ENCODE peak calls at places on chromosome X, in nine cellular contexts. A is NT2/D1, C is body of pancreas, H is cardiac muscle cell, L is uterus, P is adrenal gland, Q is esophagus muscularis mucosa, F is neuronal stem cell, I is neural progenitor cell. R is an unnamed sample.

GRCh38 chrX:106404512-106404911 is 207.3 kb upstream of the RADX start:
- DNase-seq in L (no peak), A (no peak), H (no peak), P (no peak), I (no peak), F (no peak), C (no peak), Q (no peak), R (peak; percentile 5)

GRCh38 chrX:147923605-147924004 is 11.9 kb downstream of the FMR1 start:
- DNase-seq in H (no peak), Q (no peak), P (no peak), F (no peak), I (no peak), C (no peak), L (no peak), A (no peak), R (no peak)

GRCh38 chrX:96102997-96103396 is 581.6 kb upstream of the DIAPH2 start:
- DNase-seq in A (no peak), F (no peak), C (no peak), L (no peak), P (no peak), I (no peak), H (no peak), Q (no peak), R (no peak)

GRCh38 chrX:153301746-153302145 is 19.8 kb downstream of the PNMA6F start:
- DNase-seq in H (no peak), Q (no peak), A (no peak), C (no peak), I (no peak), F (no peak), L (no peak), P (no peak), R (no peak)

GRCh38 chrX:6735235-6735634 is 200.3 kb upstream of the VCX3A start:
- DNase-seq in Q (no peak), I (no peak), A (no peak), F (no peak), L (no peak), P (no peak), H (no peak), C (no peak), R (no peak)

GRCh38 chrX:115030635-115031034 is 13.2 kb upstream of the IL13RA2 start:
- DNase-seq in A (no peak), H (no peak), L (no peak), F (no peak), C (no peak), I (no peak), P (no peak), Q (no peak), R (peak; percentile 51)

GRCh38 chrX:151416521-151417048 is 19.6 kb downstream of the VMA21 start:
- DNase-seq in A (no peak), P (no peak), I (no peak), Q (no peak), H (no peak), L (no peak), F (no peak), C (no peak), R (no peak)

GRCh38 chrX:51837926-51838325 is 55.5 kb upstream of the MAGED1 start:
- DNase-seq in L (peak; percentile 41), H (peak; percentile 69), A (no peak), P (peak; percentile 65), I (no peak), Q (peak; percentile 87), F (no peak), C (peak; percentile 32), R (peak; percentile 27)

GRCh38 chrX:141879616-141880015 is 24.1 kb upstream of the MAGEC1 start:
- DNase-seq in F (no peak), A (no peak), L (no peak), P (no peak), Q (no peak), C (peak; percentile 7), H (no peak), I (no peak), R (no peak)

GRCh38 chrX:27619975-27620374 is 29.8 kb downstream of the DCAF8L2 start:
- DNase-seq in C (no peak), F (no peak), I (peak; percentile 21), P (no peak), A (no peak), L (no peak), Q (no peak), H (peak; percentile 46), R (peak; percentile 1)

GRCh38 chrX:115898382-115899001 is 272.1 kb upstream of the AGTR2 start:
- DNase-seq in C (no peak), P (peak; percentile 50), H (no peak), Q (no peak), I (peak; percentile 55), A (peak; percentile 35), F (no peak), L (peak; percentile 53), R (peak; percentile 70)

GRCh38 chrX:38701073-38701472 is 100.2 kb upstream of the MID1IP1 start:
- DNase-seq in L (no peak), H (peak; percentile 28), I (no peak), P (no peak), Q (no peak), C (no peak), A (peak; percentile 13), F (no peak), R (no peak)

GRCh38 chrX:357693-358471 is 28.8 kb downstream of the PPP2R3B start:
- DNase-seq in P (no peak), C (no peak), Q (no peak), A (no peak), H (peak; percentile 42), F (no peak), I (no peak), L (no peak), R (no peak)

GRCh38 chrX:130716822-130717405 is 186.1 kb downstream of the ENOX2 start:
- DNase-seq in C (no peak), Q (no peak), A (no peak), F (no peak), L (no peak), I (no peak), P (no peak), H (peak; percentile 59), R (peak; percentile 8)

GRCh38 chrX:130714665-130715064 is 188.3 kb downstream of the ENOX2 start:
- DNase-seq in C (no peak), H (no peak), Q (no peak), L (no peak), P (no peak), F (no peak), I (no peak), A (no peak), R (no peak)

GRCh38 chrX:130715299-130715698 is 187.7 kb downstream of the ENOX2 start:
- DNase-seq in C (no peak), F (no peak), I (no peak), P (no peak), L (no peak), A (no peak), Q (no peak), H (peak; percentile 63), R (no peak)

GRCh38 chrX:130718137-130718536 is 184.9 kb downstream of the ENOX2 start:
- DNase-seq in L (no peak), H (no peak), A (no peak), Q (no peak), C (no peak), I (no peak), F (no peak), P (no peak), R (no peak)

GRCh38 chrX:130719399-130719798 is 183.6 kb downstream of the ENOX2 start:
- DNase-seq in Q (no peak), P (no peak), C (no peak), H (no peak), F (no peak), L (no peak), I (peak; percentile 31), A (no peak), R (no peak)
- H3K27me3 ChIP-seq in Q (no peaks in the 10 kb centered on the region), P (no peaks in the 10 kb centered on the region), C (no peaks in the 10 kb centered on the region), H (no peaks in the 10 kb centered on the region), F (no peaks in the 10 kb centered on the region), L (no peaks in the 10 kb centered on the region), I (no peaks in the 10 kb centered on the region), A (no peaks in the 10 kb centered on the region), R (no peaks in the 10 kb centered on the region)

DNA sequence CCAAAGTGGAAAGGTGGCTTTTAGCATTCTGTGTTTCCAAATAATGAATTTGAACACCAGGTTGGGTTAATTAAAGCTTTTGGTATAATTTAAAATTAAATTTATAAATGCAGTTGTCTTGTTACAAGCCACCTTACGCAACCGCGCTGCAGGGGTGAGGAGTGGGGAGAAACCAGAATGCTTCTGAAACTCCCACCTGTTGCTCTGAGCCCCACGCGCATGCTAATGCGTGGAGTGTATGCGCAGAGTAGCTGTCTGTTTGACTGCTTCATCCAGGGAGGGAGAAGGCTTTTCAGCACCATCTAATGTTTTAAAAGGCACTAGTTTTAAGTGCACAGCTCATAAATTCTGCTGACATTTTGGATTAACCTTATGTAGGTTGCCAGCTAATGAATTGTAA is 12.5 kb downstream of the OGT start:
- DNase-seq in P (no peak), A (no peak), H (no peak), C (no peak), I (no peak), Q (no peak), L (no peak), F (no peak), R (no peak)
- H3K4me1 ChIP-seq in P (peaks cover 37% of the 10 kb centered on the region), A (no peaks in the 10 kb centered on the region), H (no peaks in the 10 kb centered on the region), C (peaks cover 29% of the 10 kb centered on the region), I (no peaks in the 10 kb centered on the region), Q (peaks cover 17% of the 10 kb centered on the region), L (peaks cover 4% of the 10 kb centered on the region), F (no peaks in the 10 kb centered on the region), R (peaks cover 12% of the 10 kb centered on the region)

GRCh38 chrX:24027086-24027485 is at the start of gene KLHL15:
- DNase-seq in H (no peak), P (no peak), F (no peak), I (no peak), C (no peak), A (no peak), L (no peak), Q (no peak), R (no peak)
- H3K27me3 ChIP-seq in H (no peaks in the 10 kb centered on the region), P (peaks cover 9% of the 10 kb centered on the region), F (no peaks in the 10 kb centered on the region), I (peaks cover 41% of the 10 kb centered on the region), C (no peaks in the 10 kb centered on the region), A (no peaks in the 10 kb centered on the region), L (peaks cover 4% of the 10 kb centered on the region), Q (no peaks in the 10 kb centered on the region), R (no peaks in the 10 kb centered on the region)

DNA sequence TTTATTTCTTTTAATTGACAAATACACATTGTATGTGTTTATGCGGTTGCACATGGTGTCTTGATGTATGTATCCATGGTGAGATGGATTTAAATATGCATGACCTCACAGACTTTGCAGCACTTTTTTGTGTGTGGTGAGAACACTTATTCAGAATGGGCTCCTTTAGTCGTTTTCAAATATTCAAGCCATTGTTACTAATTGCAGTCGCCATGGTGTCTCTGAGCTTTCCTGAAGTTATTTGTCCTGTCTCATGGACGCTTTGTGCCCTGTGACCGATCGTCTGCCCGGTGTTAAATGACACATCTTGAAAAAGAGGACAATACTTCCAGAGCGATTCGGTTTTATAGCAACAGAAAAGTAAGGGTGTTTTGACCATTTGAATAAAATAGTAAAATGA is 14.4 kb downstream of the CD99 start:
- DNase-seq in A (no peak), F (no peak), P (no peak), C (no peak), H (no peak), I (no peak), L (no peak), Q (no peak), R (no peak)
- H3K4me1 ChIP-seq in A (peaks cover 12% of the 10 kb centered on the region), F (peaks cover 36% of the 10 kb centered on the region), P (peaks cover 35% of the 10 kb centered on the region), C (peaks cover 66% of the 10 kb centered on the region), H (peaks cover 60% of the 10 kb centered on the region), I (peaks cover 16% of the 10 kb centered on the region), L (peaks cover 25% of the 10 kb centered on the region), Q (peaks cover 87% of the 10 kb centered on the region), R (peaks cover 5% of the 10 kb centered on the region)

DNA sequence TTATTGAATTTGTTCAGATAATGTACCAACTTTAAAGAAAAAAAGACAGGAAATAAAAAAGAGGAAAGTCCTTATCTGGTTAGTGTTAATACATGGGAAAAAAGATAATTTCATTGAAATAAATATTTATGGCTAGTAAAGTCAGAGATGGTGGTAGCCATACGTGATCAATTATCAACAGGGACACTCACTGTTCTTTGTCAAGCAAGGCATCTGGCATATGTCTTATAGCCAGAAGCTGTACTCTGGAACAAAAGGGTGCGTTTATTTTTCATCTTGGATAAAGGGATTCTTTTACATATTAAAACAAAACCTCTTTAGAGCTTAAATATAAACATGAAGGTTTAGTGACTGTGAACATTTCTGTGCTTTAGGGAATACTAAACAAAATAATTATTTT is 26.7 kb downstream of the HDX start:
- DNase-seq in A (no peak), F (no peak), H (no peak), P (no peak), Q (no peak), C (no peak), L (no peak), I (no peak), R (no peak)
- H3K27me3 ChIP-seq in A (no peaks in the 10 kb centered on the region), F (no peaks in the 10 kb centered on the region), H (no peaks in the 10 kb centered on the region), P (no peaks in the 10 kb centered on the region), Q (no peaks in the 10 kb centered on the region), C (no peaks in the 10 kb centered on the region), L (no peaks in the 10 kb centered on the region), I (no peaks in the 10 kb centered on the region), R (no peaks in the 10 kb centered on the region)

R was measured in small intestine.